ENCODE peak calls at places on chromosomes 7 and 10, in five cellular contexts. Q is lower lobe of right lung, C is heart right ventricle, Z is PC-3, U is HCT116. A is an unnamed sample.

GRCh38 chr10:15385552-15386455 is 14.7 kb upstream of the FAM171A1 start:
- ATAC-seq in C (peak; percentile 78), Q (no peak), Z (no peak), U (no peak), A (no peak)

GRCh38 chr7:15686957-15687644 is 618 bp upstream of the MEOX2 start:
- ATAC-seq in C (peak; percentile 1), Q (no peak), Z (no peak), U (no peak), A (no peak)

GRCh38 chr10:91185239-91185875 is 35.1 kb upstream of the PCGF5 start:
- ATAC-seq in U (peak; percentile 93), Z (peak; percentile 51), Q (peak; percentile 71), C (peak; percentile 58), A (peak; percentile 41)

GRCh38 chr7:27917119-27917518 is 177.2 kb downstream of the TAX1BP1 start:
- ATAC-seq in Q (peak; percentile 60), U (no peak), Z (no peak), C (no peak), A (no peak)

GRCh38 chr10:71882813-71883746 is 32.0 kb upstream of the PSAP start:
- ATAC-seq in Z (no peak), C (peak; percentile 7), Q (no peak), U (no peak), A (no peak)

GRCh38 chr7:5557920-5558401 is 134.3 kb upstream of the TNRC18 start:
- ATAC-seq in Q (peak; percentile 52), Z (no peak), U (no peak), C (peak; percentile 57), A (peak; percentile 26)

GRCh38 chr7:98123073-98123696 is 16.5 kb downstream of the LMTK2 start:
- ATAC-seq in U (no peak), Q (no peak), Z (no peak), C (no peak), A (no peak)

GRCh38 chr10:110684800-110685446 is 40.8 kb downstream of the RBM20 start:
- ATAC-seq in U (no peak), Q (no peak), Z (peak; percentile 69), C (peak; percentile 94), A (no peak)

GRCh38 chr7:36215017-36215621 is 62.1 kb downstream of the EEPD1 start:
- ATAC-seq in Z (no peak), U (no peak), C (no peak), Q (no peak), A (no peak)

GRCh38 chr10:2572611-2573010 is 494.7 kb upstream of the PFKP start:
- ATAC-seq in U (no peak), C (no peak), Q (no peak), Z (no peak), A (no peak)

GRCh38 chr10:77012811-77013500 is 624.7 kb downstream of the KCNMA1 start:
- ATAC-seq in C (peak; percentile 64), U (no peak), Q (no peak), Z (no peak), A (no peak)

GRCh38 chr7:26001662-26002244 is 150.2 kb upstream of the NFE2L3 start:
- ATAC-seq in C (no peak), Z (no peak), Q (no peak), U (no peak), A (no peak)

GRCh38 chr10:86733260-86733671 is 23.2 kb upstream of the BMPR1A start:
- ATAC-seq in Q (peak; percentile 96), U (no peak), C (peak; percentile 76), Z (no peak), A (peak; percentile 89)

GRCh38 chr10:73591578-73591902 is 398 bp upstream of the USP54 start:
- ATAC-seq in Q (peak; percentile 43), Z (peak; percentile 16), C (peak; percentile 14), U (peak; percentile 71), A (no peak)

GRCh38 chr10:23540401-23540800 is 101.5 kb downstream of the OTUD1 start:
- ATAC-seq in Q (no peak), C (no peak), U (no peak), Z (no peak), A (no peak)

GRCh38 chr7:8210845-8211724 is 50.9 kb downstream of the ICA1 start:
- ATAC-seq in U (no peak), Q (peak; percentile 35), Z (no peak), C (peak; percentile 60), A (no peak)

GRCh38 chr7:90701021-90701420 is 104.9 kb downstream of the CDK14 start:
- ATAC-seq in U (no peak), Q (no peak), Z (no peak), C (no peak), A (no peak)

GRCh38 chr7:44113764-44114354 is 9.5 kb downstream of the POLD2 start:
- ATAC-seq in Q (no peak), C (no peak), U (peak; percentile 9), Z (no peak), A (no peak)

GRCh38 chr7:41592794-41593193 is 110.1 kb downstream of the INHBA start:
- ATAC-seq in C (no peak), Q (no peak), U (no peak), Z (no peak), A (no peak)

GRCh38 chr10:119700321-119700954 is 25.4 kb upstream of the INPP5F start:
- ATAC-seq in C (no peak), Z (no peak), Q (no peak), U (no peak), A (no peak)

GRCh38 chr7:129482781-129483180 is 19.6 kb upstream of the SMKR1 start:
- ATAC-seq in C (no peak), Z (no peak), Q (no peak), U (no peak), A (no peak)

GRCh38 chr7:30914611-30915601 is 3.3 kb downstream of the AQP1 start:
- ATAC-seq in Z (peak; percentile 91), U (peak; percentile 67), C (no peak), Q (peak; percentile 27), A (peak; percentile 11)

GRCh38 chr7:27971171-27971570 is 209.4 kb downstream of the JAZF1 start:
- ATAC-seq in Z (no peak), Q (no peak), U (no peak), C (no peak), A (no peak)

GRCh38 chr10:98778277-98778759 is 331.6 kb upstream of the HPS1 start:
- ATAC-seq in U (peak; percentile 22), Q (no peak), C (no peak), Z (no peak), A (no peak)

GRCh38 chr10:7475954-7476353 is 65.1 kb upstream of the SFMBT2 start:
- ATAC-seq in Z (no peak), Q (no peak), U (no peak), C (peak; percentile 79), A (no peak)

GRCh38 chr7:54811925-54812264 is 52.9 kb upstream of the SEC61G start:
- ATAC-seq in U (no peak), C (peak; percentile 47), Z (no peak), Q (peak; percentile 56), A (peak; percentile 31)

GRCh38 chr7:92769361-92769633 is 67.1 kb downstream of the CDK6 start:
- ATAC-seq in Q (no peak), C (no peak), U (no peak), Z (no peak), A (no peak)

GRCh38 chr10:50798297-50798696 is 58.6 kb downstream of the ASAH2B start:
- ATAC-seq in C (no peak), Z (peak; percentile 44), U (no peak), Q (no peak), A (no peak)

GRCh38 chr10:28564905-28565304 is 32.0 kb downstream of the WAC start:
- ATAC-seq in Q (no peak), C (no peak), Z (no peak), U (no peak), A (no peak)

GRCh38 chr10:75508239-75508813 is 76.9 kb downstream of the LRMDA start:
- ATAC-seq in Z (peak; percentile 64), C (no peak), Q (no peak), U (peak; percentile 38), A (peak; percentile 88)

DNA sequence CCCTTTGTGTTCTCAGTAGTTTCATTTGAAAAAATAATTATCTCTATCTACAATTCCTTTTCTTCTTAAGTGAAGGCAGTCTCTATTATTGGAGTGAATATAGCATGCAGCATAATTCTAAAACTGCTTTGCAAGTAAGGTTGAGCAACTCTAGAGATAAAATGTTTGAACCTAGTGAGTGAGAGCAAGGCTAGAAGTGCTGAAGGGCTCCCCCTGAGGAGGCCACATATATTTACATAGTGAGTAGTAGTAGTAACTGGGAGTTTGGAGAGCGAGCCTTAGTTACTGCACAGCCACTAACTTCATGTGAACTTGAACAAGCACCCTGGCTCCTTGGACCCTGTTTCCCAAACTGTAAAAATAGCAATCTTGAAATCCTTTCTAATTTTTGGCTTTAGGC is 141.5 kb upstream of the DKK1 start:
- ATAC-seq in Z (peak; percentile 79), U (peak; percentile 64), Q (peak; percentile 57), C (no peak), A (no peak)
- TF ChIP-seq CTCF in Z (peak; percentile 43), U (no peak), Q (no peak), C (peak; percentile 29), A (no peak)

GRCh38 chr10:93916257-93917063 is 22.7 kb downstream of the SLC35G1 start:
- ATAC-seq in U (peak; percentile 78), Z (peak; percentile 77), Q (peak; percentile 87), C (peak; percentile 70), A (no peak)
- TF ChIP-seq CTCF in U (peak; percentile 60), Z (peak; percentile 77), Q (peak; percentile 52), C (peak; percentile 72), A (peak; percentile 61)

GRCh38 chr10:97640174-97640867 is at the start of gene PI4K2A:
- ATAC-seq in Z (peak; percentile 96), U (peak; percentile 99), Q (peak; percentile 99), C (peak; percentile 100), A (peak; percentile 99)
- TF ChIP-seq CTCF in Z (no peak), U (no peak), Q (no peak), C (no peak), A (peak; percentile 10)

GRCh38 chr7:143507534-143507933 is 29.9 kb downstream of the TAS2R41 start:
- ATAC-seq in Q (no peak), Z (no peak), U (no peak), C (no peak), A (no peak)
- TF ChIP-seq CTCF in Q (no peak), Z (no peak), U (no peak), C (no peak), A (no peak)

A was measured in gastroesophageal sphincter.